ENCODE peak calls at places on chromosomes 12 and 14, in ten cellular contexts. One of them, this sample, is unnamed.

GRCh38 chr14:59228416-59228815 is 39.9 kb downstream of the DAAM1 start:
- DNase-seq in HCT116: no peak
- DNase-seq in Panc1: no peak
- DNase-seq in upper lobe of left lung: no peak
- DNase-seq in sigmoid colon: no peak
- DNase-seq in stomach: no peak
- DNase-seq in suprapubic skin: no peak
- DNase-seq in esophagus muscularis mucosa: no peak
- DNase-seq in transverse colon: no peak
- DNase-seq in HepG2: no peak
- DNase-seq in this sample: no peak

GRCh38 chr14:21846227-21846885 is 172.7 kb upstream of the OR4E1 start:
- DNase-seq in HCT116: no peak
- DNase-seq in Panc1: no peak
- DNase-seq in upper lobe of left lung: no peak
- DNase-seq in sigmoid colon: no peak
- DNase-seq in stomach: peak; percentile 40
- DNase-seq in suprapubic skin: no peak
- DNase-seq in esophagus muscularis mucosa: no peak
- DNase-seq in transverse colon: peak; percentile 49
- DNase-seq in HepG2: peak; percentile 34
- DNase-seq in this sample: peak; percentile 82

GRCh38 chr12:32437095-32437515 is 37.7 kb downstream of the FGD4 start:
- DNase-seq in HCT116: peak; percentile 32
- DNase-seq in Panc1: peak; percentile 80
- DNase-seq in upper lobe of left lung: no peak
- DNase-seq in sigmoid colon: no peak
- DNase-seq in stomach: no peak
- DNase-seq in suprapubic skin: no peak
- DNase-seq in esophagus muscularis mucosa: no peak
- DNase-seq in transverse colon: no peak
- DNase-seq in HepG2: peak; percentile 90
- DNase-seq in this sample: no peak

GRCh38 chr12:46553266-46553665 is 180.7 kb upstream of the SLC38A2 start:
- DNase-seq in HCT116: peak; percentile 96
- DNase-seq in Panc1: no peak
- DNase-seq in upper lobe of left lung: no peak
- DNase-seq in sigmoid colon: no peak
- DNase-seq in stomach: no peak
- DNase-seq in suprapubic skin: no peak
- DNase-seq in esophagus muscularis mucosa: no peak
- DNase-seq in transverse colon: no peak
- DNase-seq in HepG2: peak; percentile 12
- DNase-seq in this sample: no peak

GRCh38 chr12:94305293-94305957 is 154.2 kb downstream of the CEP83 start:
- DNase-seq in HCT116: no peak
- DNase-seq in Panc1: no peak
- DNase-seq in upper lobe of left lung: no peak
- DNase-seq in sigmoid colon: no peak
- DNase-seq in stomach: no peak
- DNase-seq in suprapubic skin: no peak
- DNase-seq in esophagus muscularis mucosa: no peak
- DNase-seq in transverse colon: no peak
- DNase-seq in HepG2: peak; percentile 61
- DNase-seq in this sample: no peak

GRCh38 chr12:67091204-67091603 is 178.0 kb upstream of the CAND1 start:
- DNase-seq in HCT116: no peak
- DNase-seq in Panc1: no peak
- DNase-seq in upper lobe of left lung: no peak
- DNase-seq in sigmoid colon: no peak
- DNase-seq in stomach: no peak
- DNase-seq in suprapubic skin: no peak
- DNase-seq in esophagus muscularis mucosa: no peak
- DNase-seq in transverse colon: no peak
- DNase-seq in HepG2: no peak
- DNase-seq in this sample: no peak

GRCh38 chr12:57452181-57452936 is 2.7 kb upstream of the INHBE start:
- DNase-seq in HCT116: no peak
- DNase-seq in Panc1: no peak
- DNase-seq in upper lobe of left lung: no peak
- DNase-seq in sigmoid colon: no peak
- DNase-seq in stomach: no peak
- DNase-seq in suprapubic skin: no peak
- DNase-seq in esophagus muscularis mucosa: no peak
- DNase-seq in transverse colon: no peak
- DNase-seq in HepG2: no peak
- DNase-seq in this sample: peak; percentile 42

GRCh38 chr14:104443391-104444158 is 136.0 kb upstream of the C14orf180 start:
- DNase-seq in HCT116: no peak
- DNase-seq in Panc1: no peak
- DNase-seq in upper lobe of left lung: peak; percentile 58
- DNase-seq in sigmoid colon: no peak
- DNase-seq in stomach: no peak
- DNase-seq in suprapubic skin: peak; percentile 76
- DNase-seq in esophagus muscularis mucosa: peak; percentile 83
- DNase-seq in transverse colon: no peak
- DNase-seq in HepG2: no peak
- DNase-seq in this sample: peak; percentile 75

GRCh38 chr14:81247271-81247766 is 26.6 kb upstream of the GTF2A1 start:
- DNase-seq in HCT116: no peak
- DNase-seq in Panc1: no peak
- DNase-seq in upper lobe of left lung: no peak
- DNase-seq in sigmoid colon: no peak
- DNase-seq in stomach: peak; percentile 44
- DNase-seq in suprapubic skin: no peak
- DNase-seq in esophagus muscularis mucosa: peak; percentile 77
- DNase-seq in transverse colon: no peak
- DNase-seq in HepG2: no peak
- DNase-seq in this sample: peak; percentile 61

GRCh38 chr12:56781726-56782125 is 18.6 kb downstream of the HSD17B6 start:
- DNase-seq in HCT116: no peak
- DNase-seq in Panc1: no peak
- DNase-seq in upper lobe of left lung: no peak
- DNase-seq in sigmoid colon: no peak
- DNase-seq in stomach: no peak
- DNase-seq in suprapubic skin: no peak
- DNase-seq in esophagus muscularis mucosa: no peak
- DNase-seq in transverse colon: no peak
- DNase-seq in HepG2: no peak
- DNase-seq in this sample: no peak

GRCh38 chr12:7019043-7019569 is 830 bp upstream of the LPCAT3 start:
- DNase-seq in HCT116: no peak
- DNase-seq in Panc1: no peak
- DNase-seq in upper lobe of left lung: no peak
- DNase-seq in sigmoid colon: no peak
- DNase-seq in stomach: no peak
- DNase-seq in suprapubic skin: no peak
- DNase-seq in esophagus muscularis mucosa: no peak
- DNase-seq in transverse colon: no peak
- DNase-seq in HepG2: no peak
- DNase-seq in this sample: no peak

GRCh38 chr12:7017870-7018349 is 366 bp downstream of the LPCAT3 start:
- DNase-seq in HCT116: no peak
- DNase-seq in Panc1: no peak
- DNase-seq in upper lobe of left lung: no peak
- DNase-seq in sigmoid colon: no peak
- DNase-seq in stomach: peak; percentile 29
- DNase-seq in suprapubic skin: no peak
- DNase-seq in esophagus muscularis mucosa: no peak
- DNase-seq in transverse colon: peak; percentile 50
- DNase-seq in HepG2: no peak
- DNase-seq in this sample: no peak

GRCh38 chr12:7018350-7019042 is at the start of gene LPCAT3:
- DNase-seq in HCT116: peak; percentile 90
- DNase-seq in Panc1: peak; percentile 71
- DNase-seq in upper lobe of left lung: peak; percentile 100
- DNase-seq in sigmoid colon: peak; percentile 99
- DNase-seq in stomach: peak; percentile 98
- DNase-seq in suprapubic skin: peak; percentile 98
- DNase-seq in esophagus muscularis mucosa: peak; percentile 99
- DNase-seq in transverse colon: peak; percentile 98
- DNase-seq in HepG2: peak; percentile 92
- DNase-seq in this sample: peak; percentile 99

GRCh38 chr12:7015555-7016370 is 2.5 kb downstream of the LPCAT3 start:
- DNase-seq in HCT116: no peak
- DNase-seq in Panc1: no peak
- DNase-seq in upper lobe of left lung: no peak
- DNase-seq in sigmoid colon: no peak
- DNase-seq in stomach: no peak
- DNase-seq in suprapubic skin: no peak
- DNase-seq in esophagus muscularis mucosa: no peak
- DNase-seq in transverse colon: no peak
- DNase-seq in HepG2: no peak
- DNase-seq in this sample: no peak

DNA sequence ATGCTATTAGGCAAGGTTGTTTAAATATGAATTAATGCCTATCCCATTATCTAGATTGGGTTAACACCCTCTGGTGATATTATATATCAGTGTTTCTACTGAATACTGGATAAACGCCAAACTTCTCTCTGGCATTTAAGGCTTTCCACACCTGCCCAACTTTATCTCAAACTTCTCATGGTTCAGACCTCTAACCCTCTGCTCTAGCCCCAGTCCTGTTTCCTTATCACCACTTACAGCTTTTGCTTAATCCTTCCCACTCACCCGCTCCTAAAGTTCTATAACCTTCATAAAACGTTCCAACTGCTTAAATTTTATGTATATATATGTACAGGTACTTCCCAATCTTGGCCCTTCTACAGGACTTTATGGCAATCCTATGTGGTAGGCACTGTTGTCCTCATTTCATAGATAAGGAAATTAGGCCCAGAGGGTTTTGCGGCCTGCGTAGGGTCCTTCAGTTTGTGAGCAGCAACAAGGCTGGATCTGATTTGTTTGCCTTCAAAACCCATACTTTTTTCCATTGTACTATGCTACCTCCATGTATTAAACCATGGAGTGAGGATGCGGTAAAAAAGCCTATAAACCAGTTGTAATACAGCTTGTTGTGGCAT is 1.2 kb downstream of the LPCAT3 start:
- DNase-seq in HCT116: no peak
- DNase-seq in Panc1: no peak
- DNase-seq in upper lobe of left lung: no peak
- DNase-seq in sigmoid colon: no peak
- DNase-seq in stomach: no peak
- DNase-seq in suprapubic skin: no peak
- DNase-seq in esophagus muscularis mucosa: no peak
- DNase-seq in transverse colon: no peak
- DNase-seq in HepG2: no peak
- DNase-seq in this sample: no peak
- H3K4me3 ChIP-seq in HCT116: peak overlapping the region; percentile 89
- H3K4me3 ChIP-seq in Panc1: peak overlapping the region; percentile 80
- H3K4me3 ChIP-seq in upper lobe of left lung: peak overlapping the region; percentile 97
- H3K4me3 ChIP-seq in sigmoid colon: peak overlapping the region; percentile 93
- H3K4me3 ChIP-seq in stomach: peak overlapping the region; percentile 83
- H3K4me3 ChIP-seq in suprapubic skin: peak overlapping the region; percentile 88
- H3K4me3 ChIP-seq in esophagus muscularis mucosa: peak overlapping the region; percentile 77
- H3K4me3 ChIP-seq in transverse colon: peak overlapping the region; percentile 57
- H3K4me3 ChIP-seq in HepG2: peak overlapping the region; percentile 85
- H3K4me3 ChIP-seq in this sample: peak overlapping the region; percentile 58

GRCh38 chr12:26939192-26939832 is 1.0 kb downstream of the FGFR1OP2 start:
- DNase-seq in HCT116: no peak
- DNase-seq in Panc1: no peak
- DNase-seq in upper lobe of left lung: no peak
- DNase-seq in sigmoid colon: no peak
- DNase-seq in stomach: no peak
- DNase-seq in suprapubic skin: no peak
- DNase-seq in esophagus muscularis mucosa: no peak
- DNase-seq in transverse colon: no peak
- DNase-seq in HepG2: no peak
- DNase-seq in this sample: no peak
- H3K27ac ChIP-seq in HCT116: peak overlapping the region; percentile 77
- H3K27ac ChIP-seq in Panc1: peak overlapping the region; percentile 98
- H3K27ac ChIP-seq in upper lobe of left lung: peak overlapping the region; percentile 94
- H3K27ac ChIP-seq in sigmoid colon: peak overlapping the region; percentile 98
- H3K27ac ChIP-seq in stomach: peak overlapping the region; percentile 96
- H3K27ac ChIP-seq in suprapubic skin: peak overlapping the region; percentile 99
- H3K27ac ChIP-seq in esophagus muscularis mucosa: peak overlapping the region; percentile 94
- H3K27ac ChIP-seq in transverse colon: peak overlapping the region; percentile 96
- H3K27ac ChIP-seq in HepG2: peak overlapping the region; percentile 92
- H3K27ac ChIP-seq in this sample: peak overlapping the region; percentile 95

GRCh38 chr14:101821528-101821927 is 60.0 kb downstream of the PPP2R5C start:
- DNase-seq in HCT116: no peak
- DNase-seq in Panc1: no peak
- DNase-seq in upper lobe of left lung: no peak
- DNase-seq in sigmoid colon: no peak
- DNase-seq in stomach: no peak
- DNase-seq in suprapubic skin: no peak
- DNase-seq in esophagus muscularis mucosa: no peak
- DNase-seq in transverse colon: no peak
- DNase-seq in HepG2: no peak
- DNase-seq in this sample: no peak

GRCh38 chr14:101823081-101823480 is 61.6 kb downstream of the PPP2R5C start:
- DNase-seq in HCT116: no peak
- DNase-seq in Panc1: no peak
- DNase-seq in upper lobe of left lung: no peak
- DNase-seq in sigmoid colon: no peak
- DNase-seq in stomach: no peak
- DNase-seq in suprapubic skin: no peak
- DNase-seq in esophagus muscularis mucosa: no peak
- DNase-seq in transverse colon: no peak
- DNase-seq in HepG2: no peak
- DNase-seq in this sample: no peak

GRCh38 chr14:101825797-101826196 is 64.3 kb downstream of the PPP2R5C start:
- DNase-seq in HCT116: no peak
- DNase-seq in Panc1: no peak
- DNase-seq in upper lobe of left lung: no peak
- DNase-seq in sigmoid colon: no peak
- DNase-seq in stomach: no peak
- DNase-seq in suprapubic skin: no peak
- DNase-seq in esophagus muscularis mucosa: no peak
- DNase-seq in transverse colon: no peak
- DNase-seq in HepG2: no peak
- DNase-seq in this sample: no peak

GRCh38 chr14:101824339-101824727 is 62.8 kb downstream of the PPP2R5C start:
- DNase-seq in HCT116: no peak
- DNase-seq in Panc1: no peak
- DNase-seq in upper lobe of left lung: no peak
- DNase-seq in sigmoid colon: no peak
- DNase-seq in stomach: no peak
- DNase-seq in suprapubic skin: no peak
- DNase-seq in esophagus muscularis mucosa: no peak
- DNase-seq in transverse colon: no peak
- DNase-seq in HepG2: no peak
- DNase-seq in this sample: no peak

GRCh38 chr14:101823511-101824120 is 62.1 kb downstream of the PPP2R5C start:
- DNase-seq in HCT116: no peak
- DNase-seq in Panc1: no peak
- DNase-seq in upper lobe of left lung: no peak
- DNase-seq in sigmoid colon: peak; percentile 94
- DNase-seq in stomach: peak; percentile 49
- DNase-seq in suprapubic skin: no peak
- DNase-seq in esophagus muscularis mucosa: no peak
- DNase-seq in transverse colon: peak; percentile 60
- DNase-seq in HepG2: no peak
- DNase-seq in this sample: no peak
- TF ChIP-seq POLR2AphosphoS5 in HCT116: no peak
- TF ChIP-seq POLR2AphosphoS5 in Panc1: no peak
- TF ChIP-seq POLR2AphosphoS5 in upper lobe of left lung: no peak
- TF ChIP-seq POLR2AphosphoS5 in sigmoid colon: peak; percentile 88
- TF ChIP-seq POLR2AphosphoS5 in stomach: peak; percentile 60
- TF ChIP-seq POLR2AphosphoS5 in suprapubic skin: no peak
- TF ChIP-seq POLR2AphosphoS5 in esophagus muscularis mucosa: peak; percentile 72
- TF ChIP-seq POLR2AphosphoS5 in transverse colon: peak; percentile 77
- TF ChIP-seq POLR2AphosphoS5 in HepG2: no peak
- TF ChIP-seq POLR2AphosphoS5 in this sample: no peak

GRCh38 chr12:14776236-14776959 is 26.9 kb downstream of the WBP11 start:
- DNase-seq in HCT116: no peak
- DNase-seq in Panc1: no peak
- DNase-seq in upper lobe of left lung: no peak
- DNase-seq in sigmoid colon: no peak
- DNase-seq in stomach: no peak
- DNase-seq in suprapubic skin: no peak
- DNase-seq in esophagus muscularis mucosa: no peak
- DNase-seq in transverse colon: no peak
- DNase-seq in HepG2: no peak
- DNase-seq in this sample: no peak
- H3K4me3 ChIP-seq in HCT116: no peak overlapping the region
- H3K4me3 ChIP-seq in Panc1: peak overlapping the region; percentile 86
- H3K4me3 ChIP-seq in upper lobe of left lung: peak overlapping the region; percentile 84
- H3K4me3 ChIP-seq in sigmoid colon: no peak overlapping the region
- H3K4me3 ChIP-seq in stomach: peak overlapping the region; percentile 73
- H3K4me3 ChIP-seq in suprapubic skin: peak overlapping the region; percentile 90
- H3K4me3 ChIP-seq in esophagus muscularis mucosa: peak overlapping the region; percentile 91
- H3K4me3 ChIP-seq in transverse colon: no peak overlapping the region
- H3K4me3 ChIP-seq in HepG2: no peak overlapping the region
- H3K4me3 ChIP-seq in this sample: no peak overlapping the region